ENCODE peak calls at places on chromosomes 13 and 19, in four cellular contexts. D is lower lobe of right lung, S is RWPE2, G is breast epithelium. K is an unnamed sample.

GRCh38 chr13:91185294-91185863 is 162.1 kb upstream of the MIR17HG start:
- DNase-seq in G (no peak), D (no peak), S (no peak), K (no peak)

GRCh38 chr19:15788594-15789270 is 1.3 kb downstream of the OR10H5 start:
- DNase-seq in S (no peak), G (no peak), D (no peak), K (no peak)

GRCh38 chr19:35612224-35612558 is 344 bp upstream of the HAUS5 start:
- DNase-seq in S (no peak), D (no peak), G (no peak), K (no peak)

GRCh38 chr19:45901432-45901903 is 945 bp downstream of the MYPOP start:
- DNase-seq in G (no peak), D (peak; percentile 80), S (no peak), K (no peak)

GRCh38 chr13:46380242-46380641 is 6.8 kb downstream of the RUBCNL start:
- DNase-seq in D (no peak), S (no peak), G (no peak), K (no peak)

GRCh38 chr19:7933411-7933810 is 7.5 kb upstream of the CTXN1 start:
- DNase-seq in S (no peak), G (no peak), D (no peak), K (no peak)

GRCh38 chr13:70841240-70842061 is 733.2 kb upstream of the KLHL1 start:
- DNase-seq in S (no peak), D (no peak), G (no peak), K (no peak)

GRCh38 chr13:109707044-109707794 is 79.2 kb downstream of the IRS2 start:
- DNase-seq in S (no peak), G (no peak), D (no peak), K (no peak)

GRCh38 chr13:62799038-62799535 is 1383.4 kb upstream of the PCDH20 start:
- DNase-seq in G (no peak), D (no peak), S (no peak), K (no peak)

GRCh38 chr19:814108-815078 is 7.4 kb downstream of the PLPPR3 start:
- DNase-seq in G (no peak), D (no peak), S (no peak), K (no peak)

GRCh38 chr13:43023244-43023931 is at the start of gene DNAJC15:
- DNase-seq in G (peak; percentile 66), D (peak; percentile 92), S (no peak), K (peak; percentile 80)

GRCh38 chr13:73505487-73505886 is 446.7 kb downstream of the KLF5 start:
- DNase-seq in S (no peak), D (no peak), G (no peak), K (no peak)

GRCh38 chr19:32817252-32817912 is 52.2 kb downstream of the SLC7A9 start:
- DNase-seq in D (no peak), S (no peak), G (no peak), K (no peak)

GRCh38 chr19:48290341-48290922 is 20.6 kb downstream of the ZNF114 start:
- DNase-seq in D (no peak), S (no peak), G (no peak), K (no peak)

GRCh38 chr19:53824134-53824611 is at the start of gene NLRP12:
- DNase-seq in G (no peak), D (peak; percentile 65), S (no peak), K (no peak)

GRCh38 chr19:13920524-13920923 is 14.5 kb downstream of the CC2D1A start:
- DNase-seq in S (no peak), G (no peak), D (no peak), K (no peak)

GRCh38 chr13:67318398-67318797 is 88.3 kb upstream of the PCDH9 start:
- DNase-seq in D (no peak), G (no peak), S (no peak), K (no peak)

GRCh38 chr13:102983496-102983895 is 82.7 kb downstream of the SLC10A2 start:
- DNase-seq in S (no peak), G (no peak), D (no peak), K (no peak)

GRCh38 chr13:78736142-78736541 is 77.2 kb upstream of the OBI1 start:
- DNase-seq in G (no peak), S (no peak), D (no peak), K (no peak)

GRCh38 chr19:56476671-56477428 is at the start of gene ZNF667:
- DNase-seq in S (no peak), G (no peak), D (no peak), K (no peak)

GRCh38 chr19:47247308-47247990 is 8.9 kb upstream of the CCDC9 start:
- DNase-seq in S (no peak), G (peak; percentile 82), D (peak; percentile 87), K (no peak)

GRCh38 chr13:29758591-29759114 is 91.8 kb downstream of the UBL3 start:
- DNase-seq in D (peak; percentile 87), S (no peak), G (no peak), K (no peak)

GRCh38 chr19:46825731-46826055 is 25.0 kb downstream of the AP2S1 start:
- DNase-seq in G (no peak), D (no peak), S (no peak), K (no peak)

GRCh38 chr19:824885-825284 is 2.8 kb upstream of the AZU1 start:
- DNase-seq in G (no peak), S (no peak), D (no peak), K (no peak)

GRCh38 chr13:19810996-19811881 is 28.5 kb upstream of the PSPC1 start:
- DNase-seq in D (no peak), S (no peak), G (no peak), K (no peak)

GRCh38 chr13:53200498-53201453 is 172.2 kb downstream of the OLFM4 start:
- DNase-seq in S (no peak), G (peak; percentile 60), D (peak; percentile 61), K (no peak)

GRCh38 chr19:1247747-1248453 is 483 bp upstream of the MIDN start:
- DNase-seq in S (no peak), G (no peak), D (peak; percentile 79), K (no peak)

DNA sequence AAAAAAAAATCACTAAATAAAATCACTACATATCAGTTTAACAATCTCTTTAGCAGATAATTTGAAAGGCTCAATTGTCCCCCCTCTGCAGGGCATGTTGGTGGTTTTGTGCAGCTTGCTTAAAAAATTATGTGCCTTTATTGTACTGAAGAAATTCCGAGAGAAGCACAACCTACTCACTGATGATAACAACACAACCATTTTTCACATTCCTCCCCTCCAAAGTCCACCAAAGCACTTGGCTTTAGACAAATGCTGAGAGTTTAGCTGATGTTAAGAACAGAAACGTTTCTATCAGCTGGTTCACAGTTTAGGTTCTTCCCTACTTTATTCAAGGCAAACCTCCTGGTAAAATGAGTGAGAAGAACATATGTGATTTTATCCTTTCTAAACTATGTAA is 923 bp downstream of the DOCK9 start:
- DNase-seq in S (no peak), D (no peak), G (no peak), K (no peak)
- H3K27ac ChIP-seq in S (peak overlapping the region; percentile 85), D (peak overlapping the region; percentile 68), G (peak overlapping the region; percentile 80), K (no peak overlapping the region)

DNA sequence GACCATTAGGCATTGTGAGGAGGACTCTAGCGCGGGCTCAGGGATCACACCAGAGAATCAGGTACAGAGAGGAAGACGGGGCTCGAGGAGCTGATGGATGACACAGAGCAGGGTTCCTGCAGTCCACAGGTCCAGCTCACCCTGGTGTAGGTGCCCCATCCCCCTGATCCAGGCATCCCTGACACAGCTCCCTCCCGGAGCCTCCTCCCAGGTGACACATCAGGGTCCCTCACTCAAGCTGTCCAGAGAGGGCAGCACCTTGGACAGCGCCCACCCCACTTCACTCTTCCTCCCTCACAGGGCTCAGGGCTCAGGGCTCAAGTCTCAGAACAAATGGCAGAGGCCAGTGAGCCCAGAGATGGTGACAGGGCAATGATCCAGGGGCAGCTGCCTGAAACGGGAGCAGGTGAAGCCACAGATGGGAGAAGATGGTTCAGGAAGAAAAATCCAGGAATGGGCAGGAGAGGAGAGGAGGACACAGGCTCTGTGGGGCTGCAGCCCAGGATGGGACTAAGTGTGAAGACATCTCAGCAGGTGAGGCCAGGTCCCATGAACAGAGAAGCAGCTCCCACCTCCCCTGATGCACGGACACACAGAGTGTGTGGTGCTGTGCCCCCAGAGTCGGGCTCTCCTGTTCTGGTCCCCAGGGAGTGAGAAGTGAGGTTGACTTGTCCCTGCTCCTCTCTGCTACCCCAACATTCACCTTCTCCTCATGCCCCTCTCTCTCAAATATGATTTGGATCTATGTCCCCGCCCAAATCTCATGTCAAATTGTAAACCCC is 2.8 kb upstream of the CEACAM5 start:
- DNase-seq in G (no peak), D (no peak), S (peak; percentile 36), K (peak; percentile 26)
- TF ChIP-seq CTCF in G (no peak), D (no peak), S (no peak), K (no peak)

GRCh38 chr19:40609561-40610395 is 8.6 kb downstream of the LTBP4 start:
- DNase-seq in D (peak; percentile 95), S (peak; percentile 91), G (peak; percentile 94), K (peak; percentile 94)

GRCh38 chr19:40611900-40612698 is 10.9 kb downstream of the LTBP4 start:
- DNase-seq in G (no peak), D (no peak), S (no peak), K (no peak)

GRCh38 chr19:40611096-40611495 is 9.9 kb downstream of the LTBP4 start:
- DNase-seq in G (no peak), D (peak; percentile 80), S (peak; percentile 77), K (no peak)

GRCh38 chr19:40608957-40609356 is 7.8 kb downstream of the LTBP4 start:
- DNase-seq in D (no peak), G (no peak), S (no peak), K (no peak)

GRCh38 chr19:40610396-40611064 is 9.4 kb downstream of the LTBP4 start:
- DNase-seq in G (peak; percentile 77), D (peak; percentile 85), S (peak; percentile 63), K (peak; percentile 90)
- H3K4me3 ChIP-seq in G (peak overlapping the region; percentile 36), D (peak overlapping the region; percentile 58), S (peak overlapping the region; percentile 24), K (peak overlapping the region; percentile 77)

GRCh38 chr19:55256562-55257460 is 2.0 kb downstream of the PPP6R1 start:
- DNase-seq in S (no peak), G (no peak), D (no peak), K (no peak)

GRCh38 chr19:55253842-55254624 is 4.8 kb downstream of the PPP6R1 start:
- DNase-seq in G (no peak), S (no peak), D (no peak), K (no peak)

GRCh38 chr19:55257461-55258411 is 1.1 kb downstream of the PPP6R1 start:
- DNase-seq in G (no peak), S (no peak), D (no peak), K (no peak)

GRCh38 chr19:55254625-55254977 is 4.2 kb downstream of the PPP6R1 start:
- DNase-seq in G (no peak), D (no peak), S (no peak), K (no peak)

DNA sequence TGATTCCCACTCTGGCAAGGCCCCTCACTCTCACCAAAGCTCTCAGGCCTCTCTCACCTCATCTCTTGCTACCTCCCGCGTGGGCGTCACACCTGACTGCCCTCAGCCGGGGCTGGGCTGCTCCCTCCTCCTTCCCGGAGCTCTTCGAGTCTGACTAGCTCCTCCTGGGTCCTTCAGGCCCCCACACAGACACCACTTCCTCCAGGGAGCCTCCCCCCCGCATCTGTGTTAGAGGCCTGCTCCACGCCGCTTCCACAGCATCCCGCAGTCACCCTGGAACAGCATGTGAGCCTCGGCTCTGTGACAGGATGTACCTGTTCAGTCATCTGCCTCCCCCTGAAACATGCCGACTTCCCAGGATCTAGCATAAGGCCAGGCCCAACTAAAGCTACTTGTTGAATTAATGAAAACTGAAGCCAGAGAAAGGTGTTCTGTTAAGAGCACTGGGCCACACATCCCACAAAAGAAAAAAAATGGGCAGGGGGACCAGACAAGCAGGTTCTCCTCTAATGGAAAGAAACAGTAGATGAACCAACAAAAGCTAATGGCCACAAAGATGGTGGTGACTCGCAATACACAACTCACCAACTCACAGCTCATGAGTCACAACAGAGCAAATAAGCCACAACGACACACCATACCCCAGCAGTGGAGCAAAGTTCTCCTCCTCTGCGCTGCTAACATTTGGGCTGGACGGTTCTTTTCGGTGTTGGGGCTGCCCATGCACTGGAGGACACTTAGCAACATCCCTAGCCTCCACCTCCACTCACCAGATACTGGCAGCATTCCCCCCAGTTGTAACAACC is 3.0 kb downstream of the PPP6R1 start:
- DNase-seq in D (no peak), S (no peak), G (no peak), K (no peak)
- H3K27ac ChIP-seq in D (peak overlapping the region; percentile 83), S (no peak overlapping the region), G (peak overlapping the region; percentile 43), K (peak overlapping the region; percentile 64)